ENCODE peak calls at places on chromosomes 3 and 15, in five cellular contexts. N is GM23248, J is hepatocyte, A is HCT116, Q is SK-N-SH. K is an unnamed sample. For H4K20me1 and H3K9me2, the result is how much of the 10 kb centered on the place peaks cover.

GRCh38 chr15:37517506-37517905 is 416.9 kb upstream of the TMCO5A start:
- DNase-seq in N (no peak), J (no peak), A (no peak), Q (no peak), K (no peak)

GRCh38 chr15:99306694-99307338 is 55.5 kb downstream of the LRRC28 start:
- DNase-seq in N (no peak), J (peak), A (no peak), Q (no peak), K (no peak)

GRCh38 chr15:77329202-77329601 is 90.7 kb downstream of the PEAK1 start:
- DNase-seq in N (peak), J (no peak), A (no peak), Q (no peak), K (no peak)

GRCh38 chr3:113185436-113185835 is 25.9 kb upstream of the BOC start:
- DNase-seq in N (peak), J (no peak), A (no peak), Q (no peak), K (no peak)

GRCh38 chr3:130465486-130465885 is 51.5 kb upstream of the COL6A6 start:
- DNase-seq in N (no peak), J (no peak), A (no peak), Q (no peak), K (no peak)

GRCh38 chr3:11367116-11367781 is 95.1 kb downstream of the ATG7 start:
- DNase-seq in N (peak), J (peak), A (no peak), Q (no peak), K (no peak)

GRCh38 chr3:108006077-108006675 is 84.7 kb downstream of the CD47 start:
- DNase-seq in N (peak), J (peak), A (no peak), Q (peak), K (peak)

GRCh38 chr3:168989396-168989795 is 674.1 kb downstream of the MECOM start:
- DNase-seq in N (peak), J (no peak), A (no peak), Q (no peak), K (no peak)

GRCh38 chr3:72520690-72521308 is 327.4 kb downstream of the SHQ1 start:
- DNase-seq in N (peak), J (peak), A (peak), Q (no peak), K (no peak)

GRCh38 chr3:13135811-13136321 is 62.6 kb upstream of the IQSEC1 start:
- DNase-seq in N (no peak), J (no peak), A (no peak), Q (no peak), K (no peak)

GRCh38 chr3:170961616-170962400 is 53.4 kb upstream of the EIF5A2 start:
- DNase-seq in N (peak), J (peak), A (peak), Q (peak), K (peak)

DNA sequence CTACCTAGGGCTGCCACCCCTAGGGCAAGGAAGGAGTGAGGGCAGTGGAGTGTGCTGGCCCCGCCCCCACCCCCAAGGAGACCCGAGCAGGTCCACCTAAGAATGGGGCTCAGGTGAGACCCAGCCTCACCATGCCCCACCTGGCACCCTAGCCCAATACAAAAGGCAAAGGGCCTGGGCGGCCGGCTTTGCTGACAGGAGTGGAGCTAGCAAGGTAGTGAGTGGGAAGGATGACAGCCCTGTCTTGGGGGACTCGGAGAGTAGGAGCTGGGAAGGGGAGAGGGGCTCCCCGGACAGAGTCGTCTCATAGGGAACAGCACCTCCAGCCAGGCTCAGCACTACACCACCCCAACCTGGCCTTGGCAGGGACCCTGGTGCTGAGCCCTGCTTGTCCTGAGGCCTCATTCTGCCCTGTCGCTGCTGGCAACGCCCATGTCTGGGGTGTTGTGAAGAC is 12.1 kb downstream of the C15orf39 start:
- DNase-seq in N (no peak), J (no peak), A (no peak), Q (no peak), K (no peak)
- H4K20me1 ChIP-seq in N (under half), J (half or more), A (under half), Q (under half), K (under half)

GRCh38 chr15:57319919-57320542 is 56.3 kb upstream of the CGNL1 start:
- DNase-seq in N (no peak), J (no peak), A (no peak), Q (no peak), K (no peak)
- H2AFZ ChIP-seq in N (peak), J (no peak), A (no peak), Q (peak), K (no peak)

DNA sequence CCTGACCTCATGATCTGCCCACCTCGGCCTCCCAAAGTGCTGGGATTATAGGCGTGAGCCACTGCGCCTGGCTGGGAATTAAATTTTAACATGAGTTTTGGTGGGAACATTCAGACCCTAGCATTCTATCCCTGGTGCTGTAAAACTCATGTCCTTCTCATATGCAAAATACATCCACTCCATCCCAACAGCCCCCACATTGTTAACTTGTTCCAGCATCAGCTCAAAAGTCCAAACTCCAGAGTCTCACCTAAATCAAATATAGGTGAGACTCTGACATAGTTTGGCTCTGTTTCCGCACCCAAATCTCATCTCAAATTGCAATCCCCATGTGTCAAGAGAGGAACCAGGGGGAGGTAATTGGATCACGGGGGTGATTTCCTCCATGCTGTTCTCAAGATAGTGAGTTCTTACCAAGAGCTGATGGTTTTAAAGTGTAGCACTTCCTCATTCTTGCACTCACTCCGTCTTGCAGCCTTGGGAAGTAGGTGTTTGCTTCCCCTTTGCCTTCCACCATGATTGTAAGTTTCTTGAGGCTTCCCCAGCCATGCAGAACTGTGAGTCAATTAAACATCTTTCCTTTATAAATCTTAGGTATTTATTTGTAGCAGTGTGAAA is 96.2 kb upstream of the PLCL2 start:
- DNase-seq in N (no peak), J (no peak), A (no peak), Q (no peak), K (no peak)
- H3K9me2 ChIP-seq in N (under half), J (under half), A (under half), Q (under half), K (under half)

GRCh38 chr15:74631087-74631385 is 15.4 kb downstream of the CLK3 start:
- DNase-seq in N (no peak), J (no peak), A (no peak), Q (no peak), K (no peak)

GRCh38 chr15:74633781-74634180 is 18.1 kb downstream of the CLK3 start:
- DNase-seq in N (no peak), J (no peak), A (no peak), Q (no peak), K (no peak)

GRCh38 chr15:74631408-74631807 is 15.8 kb downstream of the CLK3 start:
- DNase-seq in N (peak), J (no peak), A (no peak), Q (no peak), K (no peak)

GRCh38 chr15:74631935-74632560 is 16.4 kb downstream of the CLK3 start:
- DNase-seq in N (peak), J (peak), A (no peak), Q (peak), K (peak)

DNA sequence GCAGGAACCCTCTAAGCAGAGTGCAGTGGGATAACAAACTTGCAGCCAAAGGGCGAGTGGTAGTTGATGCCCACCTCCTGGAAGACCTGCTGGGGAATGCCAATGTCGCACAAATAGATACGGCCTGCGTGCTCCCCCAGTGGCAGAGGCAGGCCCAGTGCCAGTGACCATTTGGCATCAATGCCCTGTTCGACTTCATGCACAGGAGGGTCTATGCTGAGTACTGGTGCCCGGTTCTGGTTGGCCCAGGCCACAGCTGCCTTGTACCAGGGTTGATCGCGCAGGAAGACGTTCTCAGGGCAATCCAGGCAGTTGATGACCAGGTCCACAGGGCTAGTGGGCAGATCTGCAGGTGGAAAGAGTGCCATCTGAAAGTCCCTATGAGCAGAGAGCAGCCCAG is 17.0 kb downstream of the CLK3 start:
- DNase-seq in N (no peak), J (no peak), A (no peak), Q (no peak), K (no peak)
- H4K20me1 ChIP-seq in N (under half), J (under half), A (under half), Q (under half), K (under half)

GRCh38 chr3:185786956-185787877 is 37.6 kb downstream of the IGF2BP2 start:
- DNase-seq in N (no peak), J (no peak), A (no peak), Q (no peak), K (no peak)
- H2AFZ ChIP-seq in N (no peak), J (no peak), A (no peak), Q (no peak), K (no peak)

DNA sequence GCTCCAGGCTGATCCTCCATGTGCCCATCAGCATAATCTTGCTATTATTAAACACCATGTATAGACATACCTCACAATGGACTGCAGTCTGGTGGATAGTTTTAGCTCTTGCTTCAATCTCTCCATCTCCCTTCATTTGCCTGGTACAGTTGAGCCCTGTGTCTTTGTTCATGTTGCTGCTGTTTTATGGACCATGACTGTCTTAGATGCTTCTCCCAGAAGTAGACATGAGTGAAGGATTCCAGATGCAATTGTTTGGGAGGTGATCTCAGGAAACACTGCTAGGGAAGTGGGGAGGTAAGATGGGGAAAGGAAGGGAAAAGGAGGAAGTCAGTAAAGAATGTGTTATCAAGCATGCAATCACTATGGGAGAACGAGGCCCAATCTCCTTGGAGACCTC is 36.3 kb upstream of the CTNNB1 start:
- DNase-seq in N (no peak), J (no peak), A (no peak), Q (no peak), K (no peak)
- H3K9me2 ChIP-seq in N (under half), J (under half), A (under half), Q (under half), K (under half)

GRCh38 chr15:65633752-65634151 is 12.0 kb downstream of the SLC24A1 start:
- DNase-seq in N (no peak), J (no peak), A (no peak), Q (no peak), K (no peak)

GRCh38 chr15:65632780-65633384 is 11.1 kb downstream of the SLC24A1 start:
- DNase-seq in N (no peak), J (no peak), A (no peak), Q (no peak), K (no peak)

GRCh38 chr15:65629548-65629947 is 7.8 kb downstream of the SLC24A1 start:
- DNase-seq in N (no peak), J (no peak), A (no peak), Q (no peak), K (no peak)

GRCh38 chr15:65631503-65631902 is 9.8 kb downstream of the SLC24A1 start:
- DNase-seq in N (no peak), J (no peak), A (no peak), Q (no peak), K (no peak)

DNA sequence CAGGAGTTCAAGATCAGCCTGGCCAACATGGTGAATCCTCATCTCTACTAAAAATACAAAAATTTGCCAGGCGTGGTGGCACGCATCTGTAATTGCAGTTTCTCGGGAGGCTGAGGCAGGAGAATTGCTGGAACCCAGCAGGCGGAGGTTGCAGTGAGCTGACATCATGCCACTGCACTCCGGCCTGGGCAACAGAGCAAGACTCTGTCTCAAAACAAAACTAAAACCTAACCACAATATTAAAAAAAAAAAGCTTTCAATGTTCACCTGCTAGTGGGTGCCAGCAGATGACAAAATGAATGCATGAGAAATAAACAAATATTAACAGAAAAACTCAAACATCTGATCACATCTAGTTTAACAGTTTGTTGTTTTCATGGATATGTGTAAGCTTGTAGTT is 9.0 kb downstream of the SLC24A1 start:
- DNase-seq in N (no peak), J (no peak), A (no peak), Q (no peak), K (no peak)
- H4K20me1 ChIP-seq in N (under half), J (under half), A (under half), Q (under half), K (under half)

GRCh38 chr15:32787949-32788348 is 70.1 kb downstream of the GREM1 start:
- DNase-seq in N (no peak), J (no peak), A (no peak), Q (no peak), K (no peak)
- H2AFZ ChIP-seq in N (no peak), J (no peak), A (no peak), Q (no peak), K (no peak)

DNA sequence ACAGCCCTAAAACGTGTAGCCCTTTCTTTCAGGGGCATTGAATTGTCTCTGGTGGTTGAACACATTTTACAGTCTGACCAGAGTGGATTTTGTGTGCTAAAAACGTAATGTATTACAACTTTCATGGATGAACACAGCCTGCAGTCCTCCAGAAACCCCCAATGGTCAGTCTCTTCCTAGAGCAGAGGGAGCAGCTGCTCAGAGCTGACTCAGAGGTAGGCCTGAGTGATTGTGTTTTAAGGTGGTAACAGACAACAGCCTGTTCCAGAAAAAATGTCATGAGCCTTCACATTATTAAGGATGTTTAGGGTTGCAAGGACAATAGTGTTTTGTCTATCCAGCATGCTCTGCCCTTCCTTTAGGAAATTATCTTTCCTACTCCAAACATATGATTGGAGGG is 34.5 kb upstream of the CTNNB1 start:
- DNase-seq in N (no peak), J (no peak), A (no peak), Q (no peak), K (no peak)
- H3K9me2 ChIP-seq in N (under half), J (under half), A (under half), Q (under half), K (under half)

GRCh38 chr3:158761350-158761749 is 29.1 kb upstream of the RARRES1 start:
- DNase-seq in N (no peak), J (no peak), A (no peak), Q (no peak), K (no peak)
- H4K20me1 ChIP-seq in N (under half), J (under half), A (under half), Q (under half), K (under half)